ENCODE peak calls at places on chromosomes 6 and 20, in six cellular contexts. O is AG10803, Z is pancreas, S is astrocyte of the spinal cord, Q is thoracic aorta, X is Panc1. P is an unnamed sample.
A peak's percentile ranks its signal among the peaks of the same experiment; 100 is the strongest.

GRCh38 chr6:46677314-46677654 is 10.4 kb upstream of the TDRD6 start:
- DNase-seq in Z (no peak), O (no peak), Q (no peak), X (no peak), S (no peak), P (no peak)

GRCh38 chr20:32941155-32941885 is 62.9 kb downstream of the SUN5 start:
- DNase-seq in O (peak; percentile 56), Z (no peak), S (no peak), Q (no peak), X (no peak), P (no peak)

GRCh38 chr6:699319-699718 is 6.4 kb upstream of the EXOC2 start:
- DNase-seq in Z (no peak), O (no peak), S (no peak), Q (no peak), X (no peak), P (no peak)

GRCh38 chr20:56627122-56628014 is 1.7 kb upstream of the TFAP2C start:
- DNase-seq in Z (no peak), Q (no peak), O (no peak), S (no peak), X (no peak), P (no peak)

GRCh38 chr6:3449321-3449720 is 7.5 kb downstream of the SLC22A23 start:
- DNase-seq in Z (no peak), S (no peak), X (no peak), Q (no peak), O (no peak), P (no peak)

GRCh38 chr6:98843274-98844243 is 9.2 kb downstream of the POU3F2 start:
- DNase-seq in O (no peak), Q (no peak), S (no peak), X (no peak), Z (peak; percentile 49), P (no peak)

GRCh38 chr20:48189177-48189576 is 403.9 kb upstream of the SULF2 start:
- DNase-seq in O (peak; percentile 61), X (no peak), Z (no peak), S (peak; percentile 3), Q (no peak), P (no peak)

GRCh38 chr20:49989234-49990065 is 6.7 kb downstream of the SNAI1 start:
- DNase-seq in X (no peak), O (peak; percentile 93), S (peak; percentile 83), Q (no peak), Z (no peak), P (peak; percentile 59)

GRCh38 chr20:2103454-2104153 is 2.0 kb downstream of the STK35 start:
- DNase-seq in O (no peak), Z (no peak), X (no peak), S (peak; percentile 12), Q (no peak), P (no peak)

GRCh38 chr20:50788868-50789125 is 6.1 kb upstream of the BCAS4 start:
- DNase-seq in X (no peak), Z (no peak), S (no peak), O (no peak), Q (no peak), P (no peak)

GRCh38 chr6:32224696-32225095 is 829 bp upstream of the NOTCH4 start:
- DNase-seq in Z (no peak), O (no peak), S (no peak), Q (no peak), X (no peak), P (no peak)

GRCh38 chr6:148947621-148948444 is 201.0 kb downstream of the UST start:
- DNase-seq in O (peak; percentile 78), Q (peak; percentile 55), S (peak; percentile 85), Z (peak; percentile 92), X (peak; percentile 55), P (peak; percentile 81)

GRCh38 chr20:25008388-25009217 is 16.1 kb upstream of the APMAP start:
- DNase-seq in O (no peak), Z (no peak), S (no peak), Q (no peak), X (no peak), P (no peak)

GRCh38 chr6:1596088-1596852 is 13.4 kb upstream of the FOXC1 start:
- DNase-seq in Q (no peak), O (peak; percentile 29), X (peak; percentile 46), Z (peak; percentile 81), S (peak; percentile 50), P (no peak)

GRCh38 chr20:51422912-51423667 is 119.4 kb downstream of the NFATC2 start:
- DNase-seq in O (no peak), Q (no peak), Z (no peak), S (no peak), X (no peak), P (no peak)

GRCh38 chr6:129749749-129750120 is 39.8 kb upstream of the ARHGAP18 start:
- DNase-seq in Z (no peak), X (no peak), S (peak; percentile 69), O (peak; percentile 90), Q (no peak), P (no peak)

GRCh38 chr20:31835977-31836852 is 9.2 kb downstream of the FOXS1 start:
- DNase-seq in O (peak; percentile 91), Q (peak; percentile 87), Z (no peak), S (peak; percentile 96), X (no peak), P (peak; percentile 65)

GRCh38 chr6:154358019-154358545 is 1.5 kb upstream of the IPCEF1 start:
- DNase-seq in O (no peak), X (no peak), S (no peak), Q (no peak), Z (no peak), P (no peak)

GRCh38 chr6:122081921-122082320 is 317.5 kb upstream of the HSF2 start:
- DNase-seq in X (no peak), Q (no peak), O (no peak), Z (no peak), S (no peak), P (no peak)

GRCh38 chr20:49045440-49046086 is 549 bp upstream of the CSE1L start:
- DNase-seq in O (no peak), X (no peak), Q (no peak), S (no peak), Z (no peak), P (peak; percentile 37)

GRCh38 chr6:18477301-18477941 is 90.3 kb downstream of the RNF144B start:
- DNase-seq in Z (no peak), Q (no peak), O (peak; percentile 39), X (no peak), S (peak; percentile 40), P (no peak)

GRCh38 chr6:160791459-160791858 is 89.4 kb downstream of the PLG start:
- DNase-seq in O (no peak), X (no peak), Q (no peak), Z (no peak), S (no peak), P (no peak)

GRCh38 chr20:24691901-24692351 is 222.5 kb downstream of the SYNDIG1 start:
- DNase-seq in S (no peak), X (no peak), Q (no peak), O (no peak), Z (no peak), P (peak; percentile 40)

GRCh38 chr6:154874684-154875594 is 120.2 kb upstream of the TIAM2 start:
- DNase-seq in Z (no peak), Q (no peak), X (no peak), S (no peak), O (peak; percentile 24), P (no peak)

DNA sequence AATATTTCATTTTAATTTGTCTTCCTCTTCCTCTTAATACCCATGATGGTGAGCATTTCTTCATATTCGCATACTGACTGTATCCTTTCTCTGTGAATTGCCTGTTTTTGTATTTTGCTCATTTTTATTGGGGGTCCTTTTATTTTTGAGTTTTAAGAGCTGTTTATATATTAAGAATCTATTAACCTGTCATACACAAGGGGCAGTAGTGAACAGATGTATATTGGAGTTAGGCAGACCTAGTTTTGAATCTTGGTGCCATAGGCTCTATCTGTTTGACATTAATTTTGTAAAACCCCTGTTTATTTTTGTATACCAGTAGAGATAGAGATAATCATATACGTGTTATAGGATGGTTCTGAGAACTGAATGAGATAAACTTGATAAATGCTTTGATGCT is 3.1 kb upstream of the WFDC5 start:
- DNase-seq in S (no peak), Q (no peak), Z (no peak), X (no peak), O (no peak), P (no peak)
- TF ChIP-seq CTCF in S (no peak), Q (no peak), Z (no peak), X (peak; percentile 26), O (peak; percentile 7), P (no peak)

GRCh38 chr20:36542516-36543186 is 1.3 kb downstream of the MYL9 start:
- DNase-seq in O (no peak), X (no peak), Z (no peak), S (no peak), Q (no peak), P (no peak)
- H3K4me3 ChIP-seq in O (peak overlapping the region; percentile 95), X (peak overlapping the region; percentile 59), Z (no peak overlapping the region), S (peak overlapping the region; percentile 82), Q (peak overlapping the region; percentile 91), P (no peak overlapping the region)

GRCh38 chr6:14510038-14510437 is 392.5 kb downstream of the CD83 start:
- DNase-seq in Q (no peak), S (no peak), X (no peak), Z (no peak), O (no peak), P (no peak)
- TF ChIP-seq CTCF in Q (no peak), S (no peak), X (peak; percentile 26), Z (no peak), O (no peak), P (no peak)

GRCh38 chr20:63412889-63413288 is 51.7 kb upstream of the CHRNA4 start:
- DNase-seq in Q (no peak), S (no peak), O (no peak), X (no peak), Z (no peak), P (no peak)

GRCh38 chr20:63414720-63415417 is 53.7 kb upstream of the CHRNA4 start:
- DNase-seq in X (no peak), Z (no peak), S (no peak), Q (no peak), O (no peak), P (no peak)

GRCh38 chr20:63411898-63412631 is 50.9 kb upstream of the CHRNA4 start:
- DNase-seq in S (no peak), Z (no peak), Q (no peak), X (no peak), O (no peak), P (no peak)

GRCh38 chr20:63413963-63414684 is 53.0 kb upstream of the CHRNA4 start:
- DNase-seq in S (no peak), Z (no peak), X (no peak), Q (no peak), O (no peak), P (no peak)

GRCh38 chr20:63413323-63413722 is 52.2 kb upstream of the CHRNA4 start:
- DNase-seq in Q (no peak), O (no peak), S (no peak), X (no peak), Z (no peak), P (no peak)
- H3K4me3 ChIP-seq in Q (no peak overlapping the region), O (no peak overlapping the region), S (no peak overlapping the region), X (no peak overlapping the region), Z (no peak overlapping the region), P (no peak overlapping the region)

P was measured in lower leg skin.